ENCODE peak calls at places on chromosomes 12 and 14, in six cellular contexts. One of them, this sample, is unnamed. For H3K4me1, the result is how much of the 10 kb centered on the place peaks cover.

GRCh38 chr14:74400328-74400727 is 25.7 kb downstream of the SYNDIG1L start:
- DNase-seq in CD8-positive, alpha-beta T cell: no peak
- DNase-seq in mammary epithelial cell: no peak
- DNase-seq in psoas muscle: no peak
- DNase-seq in MM.1S: no peak
- DNase-seq in colonic mucosa: no peak
- DNase-seq in this sample: no peak

GRCh38 chr12:13084898-13085640 is 18.4 kb downstream of the GSG1 start:
- DNase-seq in CD8-positive, alpha-beta T cell: no peak
- DNase-seq in mammary epithelial cell: peak
- DNase-seq in MM.1S: no peak
- DNase-seq in colonic mucosa: no peak
- DNase-seq in psoas muscle: no peak
- DNase-seq in this sample: no peak

GRCh38 chr12:76264617-76265016 is 83.6 kb downstream of the BBS10 start:
- DNase-seq in CD8-positive, alpha-beta T cell: no peak
- DNase-seq in MM.1S: no peak
- DNase-seq in mammary epithelial cell: peak
- DNase-seq in psoas muscle: no peak
- DNase-seq in colonic mucosa: no peak
- DNase-seq in this sample: no peak

GRCh38 chr12:66409195-66409871 is 107.0 kb downstream of the HELB start:
- DNase-seq in colonic mucosa: peak
- DNase-seq in MM.1S: peak
- DNase-seq in psoas muscle: no peak
- DNase-seq in mammary epithelial cell: peak
- DNase-seq in CD8-positive, alpha-beta T cell: peak
- DNase-seq in this sample: no peak

GRCh38 chr12:8078916-8079315 is 3.2 kb upstream of the NECAP1 start:
- DNase-seq in MM.1S: no peak
- DNase-seq in mammary epithelial cell: no peak
- DNase-seq in CD8-positive, alpha-beta T cell: no peak
- DNase-seq in colonic mucosa: no peak
- DNase-seq in psoas muscle: no peak
- DNase-seq in this sample: no peak

GRCh38 chr12:2691340-2692111 is 103.2 kb upstream of the FKBP4 start:
- DNase-seq in psoas muscle: no peak
- DNase-seq in colonic mucosa: peak
- DNase-seq in CD8-positive, alpha-beta T cell: peak
- DNase-seq in MM.1S: peak
- DNase-seq in mammary epithelial cell: no peak
- DNase-seq in this sample: no peak

GRCh38 chr12:69873429-69873828 is 48.4 kb downstream of the MYRFL start:
- DNase-seq in MM.1S: no peak
- DNase-seq in mammary epithelial cell: peak
- DNase-seq in colonic mucosa: no peak
- DNase-seq in CD8-positive, alpha-beta T cell: no peak
- DNase-seq in psoas muscle: no peak
- DNase-seq in this sample: no peak

GRCh38 chr12:48788852-48789775 is at the start of gene ADCY6:
- DNase-seq in colonic mucosa: peak
- DNase-seq in mammary epithelial cell: peak
- DNase-seq in psoas muscle: peak
- DNase-seq in MM.1S: peak
- DNase-seq in CD8-positive, alpha-beta T cell: no peak
- DNase-seq in this sample: peak

GRCh38 chr12:115774148-115774905 is 503.2 kb downstream of the MED13L start:
- DNase-seq in colonic mucosa: peak
- DNase-seq in CD8-positive, alpha-beta T cell: no peak
- DNase-seq in MM.1S: no peak
- DNase-seq in psoas muscle: no peak
- DNase-seq in mammary epithelial cell: no peak
- DNase-seq in this sample: no peak

GRCh38 chr12:12563529-12563928 is 866 bp upstream of the DUSP16 start:
- DNase-seq in MM.1S: no peak
- DNase-seq in mammary epithelial cell: peak
- DNase-seq in CD8-positive, alpha-beta T cell: no peak
- DNase-seq in psoas muscle: no peak
- DNase-seq in colonic mucosa: no peak
- DNase-seq in this sample: no peak

GRCh38 chr12:51980051-51980808 is 26.5 kb upstream of the TAMALIN start:
- DNase-seq in mammary epithelial cell: peak
- DNase-seq in colonic mucosa: peak
- DNase-seq in MM.1S: peak
- DNase-seq in CD8-positive, alpha-beta T cell: peak
- DNase-seq in psoas muscle: peak
- DNase-seq in this sample: peak

GRCh38 chr14:63342381-63342780 is 23.6 kb upstream of the GPHB5 start:
- DNase-seq in psoas muscle: no peak
- DNase-seq in mammary epithelial cell: no peak
- DNase-seq in CD8-positive, alpha-beta T cell: no peak
- DNase-seq in MM.1S: no peak
- DNase-seq in colonic mucosa: no peak
- DNase-seq in this sample: no peak

GRCh38 chr12:82040987-82041743 is 282.0 kb upstream of the PPFIA2 start:
- DNase-seq in psoas muscle: no peak
- DNase-seq in CD8-positive, alpha-beta T cell: no peak
- DNase-seq in colonic mucosa: no peak
- DNase-seq in mammary epithelial cell: no peak
- DNase-seq in MM.1S: peak
- DNase-seq in this sample: no peak

GRCh38 chr12:77895699-77896098 is 65.0 kb downstream of the NAV3 start:
- DNase-seq in psoas muscle: no peak
- DNase-seq in colonic mucosa: no peak
- DNase-seq in MM.1S: no peak
- DNase-seq in CD8-positive, alpha-beta T cell: no peak
- DNase-seq in mammary epithelial cell: no peak
- DNase-seq in this sample: no peak

GRCh38 chr14:81315344-81315743 is 84.8 kb downstream of the STON2 start:
- DNase-seq in psoas muscle: no peak
- DNase-seq in MM.1S: no peak
- DNase-seq in colonic mucosa: no peak
- DNase-seq in CD8-positive, alpha-beta T cell: no peak
- DNase-seq in mammary epithelial cell: no peak
- DNase-seq in this sample: no peak

GRCh38 chr14:88825078-88825458 is 617 bp downstream of the TTC8 start:
- DNase-seq in mammary epithelial cell: no peak
- DNase-seq in psoas muscle: no peak
- DNase-seq in CD8-positive, alpha-beta T cell: no peak
- DNase-seq in MM.1S: no peak
- DNase-seq in colonic mucosa: no peak
- DNase-seq in this sample: no peak

GRCh38 chr12:120078868-120079267 is 37.7 kb downstream of the RAB35 start:
- DNase-seq in colonic mucosa: no peak
- DNase-seq in mammary epithelial cell: no peak
- DNase-seq in MM.1S: peak
- DNase-seq in psoas muscle: peak
- DNase-seq in CD8-positive, alpha-beta T cell: no peak
- DNase-seq in this sample: no peak

GRCh38 chr14:37054144-37054543 is 118.3 kb downstream of the SLC25A21 start:
- DNase-seq in psoas muscle: no peak
- DNase-seq in CD8-positive, alpha-beta T cell: no peak
- DNase-seq in mammary epithelial cell: no peak
- DNase-seq in MM.1S: no peak
- DNase-seq in colonic mucosa: no peak
- DNase-seq in this sample: no peak

GRCh38 chr14:37048666-37049071 is 123.7 kb downstream of the SLC25A21 start:
- DNase-seq in CD8-positive, alpha-beta T cell: no peak
- DNase-seq in mammary epithelial cell: peak
- DNase-seq in colonic mucosa: no peak
- DNase-seq in psoas muscle: no peak
- DNase-seq in MM.1S: no peak
- DNase-seq in this sample: no peak

GRCh38 chr14:37051680-37052079 is 120.7 kb downstream of the SLC25A21 start:
- DNase-seq in colonic mucosa: no peak
- DNase-seq in psoas muscle: no peak
- DNase-seq in MM.1S: no peak
- DNase-seq in mammary epithelial cell: no peak
- DNase-seq in CD8-positive, alpha-beta T cell: no peak
- DNase-seq in this sample: no peak

GRCh38 chr14:37047996-37048395 is 124.4 kb downstream of the SLC25A21 start:
- DNase-seq in CD8-positive, alpha-beta T cell: no peak
- DNase-seq in psoas muscle: no peak
- DNase-seq in mammary epithelial cell: no peak
- DNase-seq in colonic mucosa: no peak
- DNase-seq in MM.1S: no peak
- DNase-seq in this sample: no peak

DNA sequence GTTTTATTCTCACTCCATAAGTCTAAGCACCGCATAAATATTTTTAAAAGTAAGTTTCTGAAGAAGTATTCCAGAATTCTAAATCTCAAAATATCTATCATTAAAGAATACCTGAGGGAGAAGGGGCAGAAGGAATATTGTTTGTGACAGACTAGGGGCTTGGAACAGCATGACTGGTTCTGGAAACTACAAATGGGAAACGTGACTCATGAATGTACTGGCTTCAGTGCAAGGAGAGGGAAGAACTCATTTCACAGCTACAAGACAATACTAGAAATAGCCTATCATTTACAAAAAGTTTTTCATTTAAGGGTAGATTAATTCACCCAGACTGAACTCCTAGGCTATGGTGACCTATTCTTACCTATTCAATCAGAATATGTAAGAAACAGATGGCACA is 121.3 kb downstream of the SLC25A21 start:
- DNase-seq in psoas muscle: no peak
- DNase-seq in mammary epithelial cell: peak
- DNase-seq in MM.1S: no peak
- DNase-seq in CD8-positive, alpha-beta T cell: no peak
- DNase-seq in colonic mucosa: no peak
- DNase-seq in this sample: no peak
- H3K4me1 ChIP-seq in psoas muscle: under half
- H3K4me1 ChIP-seq in mammary epithelial cell: under half
- H3K4me1 ChIP-seq in MM.1S: under half
- H3K4me1 ChIP-seq in CD8-positive, alpha-beta T cell: under half
- H3K4me1 ChIP-seq in colonic mucosa: under half
- H3K4me1 ChIP-seq in this sample: under half

GRCh38 chr12:6326316-6326959 is 15.4 kb downstream of the TNFRSF1A start:
- DNase-seq in CD8-positive, alpha-beta T cell: no peak
- DNase-seq in psoas muscle: peak
- DNase-seq in MM.1S: no peak
- DNase-seq in colonic mucosa: no peak
- DNase-seq in mammary epithelial cell: no peak
- DNase-seq in this sample: peak
- TF ChIP-seq CTCF in CD8-positive, alpha-beta T cell: no peak
- TF ChIP-seq CTCF in psoas muscle: peak
- TF ChIP-seq CTCF in MM.1S: peak
- TF ChIP-seq CTCF in colonic mucosa: peak
- TF ChIP-seq CTCF in mammary epithelial cell: no peak
- TF ChIP-seq CTCF in this sample: peak

GRCh38 chr12:104457746-104458644 is 1.2 kb downstream of the CHST11 start:
- DNase-seq in colonic mucosa: peak
- DNase-seq in psoas muscle: peak
- DNase-seq in CD8-positive, alpha-beta T cell: peak
- DNase-seq in mammary epithelial cell: peak
- DNase-seq in MM.1S: peak
- DNase-seq in this sample: peak

GRCh38 chr12:104458645-104459555 is 2.2 kb downstream of the CHST11 start:
- DNase-seq in MM.1S: peak
- DNase-seq in mammary epithelial cell: peak
- DNase-seq in colonic mucosa: peak
- DNase-seq in psoas muscle: peak
- DNase-seq in CD8-positive, alpha-beta T cell: peak
- DNase-seq in this sample: no peak

GRCh38 chr12:104456417-104456949 is at the start of gene CHST11:
- DNase-seq in MM.1S: peak
- DNase-seq in colonic mucosa: peak
- DNase-seq in psoas muscle: peak
- DNase-seq in CD8-positive, alpha-beta T cell: peak
- DNase-seq in mammary epithelial cell: peak
- DNase-seq in this sample: peak

GRCh38 chr12:104455594-104456416 is 943 bp upstream of the CHST11 start:
- DNase-seq in colonic mucosa: no peak
- DNase-seq in psoas muscle: no peak
- DNase-seq in mammary epithelial cell: no peak
- DNase-seq in MM.1S: no peak
- DNase-seq in CD8-positive, alpha-beta T cell: no peak
- DNase-seq in this sample: no peak

GRCh38 chr12:104456950-104457745 is 400 bp downstream of the CHST11 start:
- DNase-seq in CD8-positive, alpha-beta T cell: peak
- DNase-seq in MM.1S: peak
- DNase-seq in psoas muscle: peak
- DNase-seq in colonic mucosa: peak
- DNase-seq in mammary epithelial cell: peak
- DNase-seq in this sample: peak
- H3K4me1 ChIP-seq in CD8-positive, alpha-beta T cell: under half
- H3K4me1 ChIP-seq in MM.1S: under half
- H3K4me1 ChIP-seq in psoas muscle: under half
- H3K4me1 ChIP-seq in colonic mucosa: under half
- H3K4me1 ChIP-seq in mammary epithelial cell: under half
- H3K4me1 ChIP-seq in this sample: under half

GRCh38 chr12:54397157-54397556 is 12.6 kb upstream of the ZNF385A start:
- DNase-seq in CD8-positive, alpha-beta T cell: no peak
- DNase-seq in MM.1S: no peak
- DNase-seq in psoas muscle: peak
- DNase-seq in mammary epithelial cell: no peak
- DNase-seq in colonic mucosa: no peak
- DNase-seq in this sample: no peak

GRCh38 chr12:54398218-54398617 is 13.7 kb upstream of the ZNF385A start:
- DNase-seq in psoas muscle: peak
- DNase-seq in CD8-positive, alpha-beta T cell: no peak
- DNase-seq in colonic mucosa: no peak
- DNase-seq in MM.1S: no peak
- DNase-seq in mammary epithelial cell: no peak
- DNase-seq in this sample: no peak

GRCh38 chr12:54401127-54401526 is 16.6 kb upstream of the ZNF385A start:
- DNase-seq in colonic mucosa: no peak
- DNase-seq in mammary epithelial cell: no peak
- DNase-seq in CD8-positive, alpha-beta T cell: no peak
- DNase-seq in psoas muscle: no peak
- DNase-seq in MM.1S: no peak
- DNase-seq in this sample: no peak

GRCh38 chr12:54395545-54395944 is 11.0 kb upstream of the ZNF385A start:
- DNase-seq in psoas muscle: no peak
- DNase-seq in mammary epithelial cell: no peak
- DNase-seq in MM.1S: no peak
- DNase-seq in CD8-positive, alpha-beta T cell: no peak
- DNase-seq in colonic mucosa: no peak
- DNase-seq in this sample: no peak

DNA sequence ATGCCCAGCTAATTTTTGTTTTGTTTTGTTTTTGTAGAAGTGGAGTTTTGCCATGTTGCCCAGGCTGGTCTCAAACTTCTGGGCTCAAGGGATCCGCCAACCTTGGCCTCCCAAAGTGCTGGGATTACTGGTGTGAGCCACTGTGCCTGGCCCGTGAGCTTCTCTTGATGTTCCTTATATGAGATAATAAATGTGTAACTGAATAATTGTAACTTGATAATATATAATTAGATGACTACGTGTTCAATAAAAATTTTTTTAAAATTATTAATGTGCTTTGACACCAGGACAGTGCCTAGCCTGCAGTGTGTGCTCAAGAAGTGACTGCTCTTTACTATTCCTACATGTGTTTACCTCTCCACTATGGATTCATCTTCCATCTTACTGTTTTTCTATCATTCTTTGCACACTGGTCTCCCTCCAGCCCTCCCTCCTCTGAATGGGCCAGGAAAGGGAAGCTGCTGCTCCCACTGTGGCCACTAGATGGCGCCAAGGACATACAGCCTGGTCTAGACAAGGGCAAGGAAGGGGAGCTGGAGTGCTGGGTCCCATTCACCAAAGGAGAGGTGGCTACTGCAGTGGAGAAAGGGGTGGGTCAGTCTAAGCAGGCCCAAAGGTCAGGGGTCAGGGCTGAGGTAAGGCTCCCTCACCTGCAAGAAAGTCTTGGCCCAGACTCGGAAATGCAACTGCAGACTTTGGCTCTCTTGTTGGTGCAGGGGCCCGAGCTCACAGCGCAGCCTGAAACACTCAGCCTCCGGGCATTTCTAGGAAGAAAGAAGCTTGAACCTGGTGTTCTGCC is 14.7 kb upstream of the ZNF385A start:
- DNase-seq in mammary epithelial cell: peak
- DNase-seq in CD8-positive, alpha-beta T cell: peak
- DNase-seq in colonic mucosa: peak
- DNase-seq in psoas muscle: peak
- DNase-seq in MM.1S: peak
- DNase-seq in this sample: peak
- TF ChIP-seq CTCF in mammary epithelial cell: peak
- TF ChIP-seq CTCF in CD8-positive, alpha-beta T cell: peak
- TF ChIP-seq CTCF in colonic mucosa: peak
- TF ChIP-seq CTCF in psoas muscle: peak
- TF ChIP-seq CTCF in MM.1S: peak
- TF ChIP-seq CTCF in this sample: peak